ENCODE peak calls at places on chromosomes 16 and 17, in ten cellular contexts. One of them, this sample, is unnamed.

GRCh38 chr16:85253127-85253941 is 141.1 kb upstream of the CIBAR2 start:
- DNase-seq in T-helper 1 cell: peak
- DNase-seq in ascending aorta: no peak
- DNase-seq in HEK293T: peak
- DNase-seq in Ammon's horn: peak
- DNase-seq in bronchial epithelial cell: no peak
- DNase-seq in pons: peak
- DNase-seq in activated naive CD8-positive, alpha-beta T cell treated with anti-CD3 and anti-CD28 coated beads, Interleukin-2, amount 10 ng/mL, durations not matched to agents 7 days and 5 days: peak
- DNase-seq in HTR-8/SVneo: peak
- DNase-seq in SK-N-SH: peak
- DNase-seq in this sample: peak

GRCh38 chr16:56450275-56450889 is 750 bp downstream of the NUDT21 start:
- DNase-seq in T-helper 1 cell: no peak
- DNase-seq in ascending aorta: no peak
- DNase-seq in HEK293T: peak
- DNase-seq in Ammon's horn: no peak
- DNase-seq in bronchial epithelial cell: no peak
- DNase-seq in pons: peak
- DNase-seq in activated naive CD8-positive, alpha-beta T cell treated with anti-CD3 and anti-CD28 coated beads, Interleukin-2, amount 10 ng/mL, durations not matched to agents 7 days and 5 days: no peak
- DNase-seq in HTR-8/SVneo: no peak
- DNase-seq in SK-N-SH: peak
- DNase-seq in this sample: no peak

GRCh38 chr16:9840761-9841665 is 341.2 kb downstream of the GRIN2A start:
- DNase-seq in T-helper 1 cell: no peak
- DNase-seq in ascending aorta: no peak
- DNase-seq in HEK293T: no peak
- DNase-seq in Ammon's horn: no peak
- DNase-seq in bronchial epithelial cell: no peak
- DNase-seq in pons: no peak
- DNase-seq in activated naive CD8-positive, alpha-beta T cell treated with anti-CD3 and anti-CD28 coated beads, Interleukin-2, amount 10 ng/mL, durations not matched to agents 7 days and 5 days: no peak
- DNase-seq in HTR-8/SVneo: no peak
- DNase-seq in SK-N-SH: no peak
- DNase-seq in this sample: no peak

GRCh38 chr17:74558882-74559519 is 8.3 kb downstream of the CD300H start:
- DNase-seq in T-helper 1 cell: no peak
- DNase-seq in ascending aorta: no peak
- DNase-seq in HEK293T: no peak
- DNase-seq in Ammon's horn: no peak
- DNase-seq in bronchial epithelial cell: no peak
- DNase-seq in pons: no peak
- DNase-seq in activated naive CD8-positive, alpha-beta T cell treated with anti-CD3 and anti-CD28 coated beads, Interleukin-2, amount 10 ng/mL, durations not matched to agents 7 days and 5 days: peak
- DNase-seq in HTR-8/SVneo: no peak
- DNase-seq in SK-N-SH: no peak
- DNase-seq in this sample: no peak

GRCh38 chr16:88383401-88384221 is 852 bp downstream of the ZNF469 start:
- DNase-seq in T-helper 1 cell: no peak
- DNase-seq in ascending aorta: no peak
- DNase-seq in HEK293T: peak
- DNase-seq in Ammon's horn: peak
- DNase-seq in bronchial epithelial cell: no peak
- DNase-seq in pons: no peak
- DNase-seq in activated naive CD8-positive, alpha-beta T cell treated with anti-CD3 and anti-CD28 coated beads, Interleukin-2, amount 10 ng/mL, durations not matched to agents 7 days and 5 days: peak
- DNase-seq in HTR-8/SVneo: peak
- DNase-seq in SK-N-SH: peak
- DNase-seq in this sample: peak

GRCh38 chr17:3961564-3962047 is 2.6 kb downstream of the ATP2A3 start:
- DNase-seq in T-helper 1 cell: no peak
- DNase-seq in ascending aorta: no peak
- DNase-seq in HEK293T: no peak
- DNase-seq in Ammon's horn: no peak
- DNase-seq in bronchial epithelial cell: no peak
- DNase-seq in pons: no peak
- DNase-seq in activated naive CD8-positive, alpha-beta T cell treated with anti-CD3 and anti-CD28 coated beads, Interleukin-2, amount 10 ng/mL, durations not matched to agents 7 days and 5 days: peak
- DNase-seq in HTR-8/SVneo: no peak
- DNase-seq in SK-N-SH: no peak
- DNase-seq in this sample: no peak

GRCh38 chr16:66266436-66267286 is 99.8 kb upstream of the CDH5 start:
- DNase-seq in T-helper 1 cell: no peak
- DNase-seq in ascending aorta: no peak
- DNase-seq in HEK293T: no peak
- DNase-seq in Ammon's horn: no peak
- DNase-seq in bronchial epithelial cell: no peak
- DNase-seq in pons: no peak
- DNase-seq in activated naive CD8-positive, alpha-beta T cell treated with anti-CD3 and anti-CD28 coated beads, Interleukin-2, amount 10 ng/mL, durations not matched to agents 7 days and 5 days: no peak
- DNase-seq in HTR-8/SVneo: no peak
- DNase-seq in SK-N-SH: peak
- DNase-seq in this sample: no peak

GRCh38 chr17:64411999-64412771 is 21.5 kb upstream of the PECAM1 start:
- DNase-seq in T-helper 1 cell: no peak
- DNase-seq in ascending aorta: no peak
- DNase-seq in HEK293T: no peak
- DNase-seq in Ammon's horn: peak
- DNase-seq in bronchial epithelial cell: no peak
- DNase-seq in pons: peak
- DNase-seq in activated naive CD8-positive, alpha-beta T cell treated with anti-CD3 and anti-CD28 coated beads, Interleukin-2, amount 10 ng/mL, durations not matched to agents 7 days and 5 days: no peak
- DNase-seq in HTR-8/SVneo: no peak
- DNase-seq in SK-N-SH: no peak
- DNase-seq in this sample: peak

GRCh38 chr17:21129023-21129681 is 2.4 kb downstream of the DHRS7B start:
- DNase-seq in T-helper 1 cell: no peak
- DNase-seq in ascending aorta: no peak
- DNase-seq in HEK293T: no peak
- DNase-seq in Ammon's horn: peak
- DNase-seq in bronchial epithelial cell: peak
- DNase-seq in pons: peak
- DNase-seq in activated naive CD8-positive, alpha-beta T cell treated with anti-CD3 and anti-CD28 coated beads, Interleukin-2, amount 10 ng/mL, durations not matched to agents 7 days and 5 days: no peak
- DNase-seq in HTR-8/SVneo: peak
- DNase-seq in SK-N-SH: peak
- DNase-seq in this sample: peak

GRCh38 chr16:2152695-2153506 is 2.7 kb upstream of the TRAF7 start:
- DNase-seq in T-helper 1 cell: peak
- DNase-seq in ascending aorta: no peak
- DNase-seq in HEK293T: no peak
- DNase-seq in Ammon's horn: no peak
- DNase-seq in bronchial epithelial cell: no peak
- DNase-seq in pons: no peak
- DNase-seq in activated naive CD8-positive, alpha-beta T cell treated with anti-CD3 and anti-CD28 coated beads, Interleukin-2, amount 10 ng/mL, durations not matched to agents 7 days and 5 days: no peak
- DNase-seq in HTR-8/SVneo: no peak
- DNase-seq in SK-N-SH: no peak
- DNase-seq in this sample: no peak

GRCh38 chr17:5832886-5833285 is 237.3 kb upstream of the WSCD1 start:
- DNase-seq in T-helper 1 cell: no peak
- DNase-seq in ascending aorta: no peak
- DNase-seq in HEK293T: no peak
- DNase-seq in Ammon's horn: no peak
- DNase-seq in bronchial epithelial cell: peak
- DNase-seq in pons: no peak
- DNase-seq in activated naive CD8-positive, alpha-beta T cell treated with anti-CD3 and anti-CD28 coated beads, Interleukin-2, amount 10 ng/mL, durations not matched to agents 7 days and 5 days: no peak
- DNase-seq in HTR-8/SVneo: no peak
- DNase-seq in SK-N-SH: no peak
- DNase-seq in this sample: no peak